ENCODE peak calls at places on chromosome 2, in five cellular contexts. One of them, this sample, is unnamed.

GRCh38 chr2:237700583-237701032 is 73.2 kb downstream of the LRRFIP1 start:
- DNase-seq in germinal center: no peak
- DNase-seq in COLO829: no peak
- DNase-seq in SW480: no peak
- DNase-seq in fibroblast of the aortic adventitia: peak
- DNase-seq in this sample: peak

GRCh38 chr2:20575414-20575813 is 75.5 kb downstream of the HS1BP3 start:
- DNase-seq in germinal center: no peak
- DNase-seq in COLO829: no peak
- DNase-seq in SW480: no peak
- DNase-seq in fibroblast of the aortic adventitia: no peak
- DNase-seq in this sample: no peak

GRCh38 chr2:223414646-223415045 is 187.5 kb downstream of the SCG2 start:
- DNase-seq in germinal center: no peak
- DNase-seq in SW480: no peak
- DNase-seq in fibroblast of the aortic adventitia: peak
- DNase-seq in COLO829: no peak
- DNase-seq in this sample: no peak

GRCh38 chr2:171531291-171531690 is 9.0 kb downstream of the CYBRD1 start:
- DNase-seq in SW480: no peak
- DNase-seq in fibroblast of the aortic adventitia: peak
- DNase-seq in COLO829: no peak
- DNase-seq in germinal center: no peak
- DNase-seq in this sample: no peak

GRCh38 chr2:53088062-53088461 is 679.5 kb upstream of the CHAC2 start:
- DNase-seq in fibroblast of the aortic adventitia: no peak
- DNase-seq in COLO829: no peak
- DNase-seq in SW480: no peak
- DNase-seq in germinal center: no peak
- DNase-seq in this sample: no peak

GRCh38 chr2:118498943-118499342 is 348.5 kb downstream of the EN1 start:
- DNase-seq in fibroblast of the aortic adventitia: no peak
- DNase-seq in germinal center: no peak
- DNase-seq in SW480: no peak
- DNase-seq in COLO829: no peak
- DNase-seq in this sample: no peak

GRCh38 chr2:102050854-102051391 is 59.2 kb downstream of the IL1R2 start:
- DNase-seq in COLO829: peak
- DNase-seq in SW480: no peak
- DNase-seq in fibroblast of the aortic adventitia: peak
- DNase-seq in germinal center: no peak
- DNase-seq in this sample: no peak

GRCh38 chr2:6917071-6917760 is at the start of gene RNF144A:
- DNase-seq in COLO829: peak
- DNase-seq in germinal center: peak
- DNase-seq in fibroblast of the aortic adventitia: peak
- DNase-seq in SW480: peak
- DNase-seq in this sample: peak

GRCh38 chr2:143514413-143514812 is 385.2 kb downstream of the ARHGAP15 start:
- DNase-seq in COLO829: no peak
- DNase-seq in germinal center: no peak
- DNase-seq in SW480: no peak
- DNase-seq in fibroblast of the aortic adventitia: no peak
- DNase-seq in this sample: no peak

GRCh38 chr2:119838179-119838578 is 78.5 kb downstream of the PTPN4 start:
- DNase-seq in fibroblast of the aortic adventitia: no peak
- DNase-seq in COLO829: no peak
- DNase-seq in SW480: no peak
- DNase-seq in germinal center: no peak
- DNase-seq in this sample: no peak

GRCh38 chr2:44951124-44951523 is 9.6 kb downstream of the SIX3 start:
- DNase-seq in fibroblast of the aortic adventitia: no peak
- DNase-seq in COLO829: no peak
- DNase-seq in SW480: no peak
- DNase-seq in germinal center: no peak
- DNase-seq in this sample: no peak

GRCh38 chr2:39715095-39715494 is 49.4 kb downstream of the TMEM178A start:
- DNase-seq in SW480: no peak
- DNase-seq in germinal center: no peak
- DNase-seq in COLO829: no peak
- DNase-seq in fibroblast of the aortic adventitia: no peak
- DNase-seq in this sample: no peak

GRCh38 chr2:239966848-239967136 is 58.4 kb downstream of the NDUFA10 start:
- DNase-seq in COLO829: no peak
- DNase-seq in fibroblast of the aortic adventitia: peak
- DNase-seq in germinal center: no peak
- DNase-seq in SW480: no peak
- DNase-seq in this sample: no peak

GRCh38 chr2:23605236-23605635 is 220.3 kb downstream of the KLHL29 start:
- DNase-seq in COLO829: no peak
- DNase-seq in germinal center: no peak
- DNase-seq in fibroblast of the aortic adventitia: no peak
- DNase-seq in SW480: no peak
- DNase-seq in this sample: no peak

GRCh38 chr2:181052523-181052891 is 72.1 kb downstream of the UBE2E3 start:
- DNase-seq in germinal center: no peak
- DNase-seq in COLO829: no peak
- DNase-seq in fibroblast of the aortic adventitia: no peak
- DNase-seq in SW480: no peak
- DNase-seq in this sample: no peak

GRCh38 chr2:174951746-174952145 is 53.4 kb downstream of the CHN1 start:
- DNase-seq in germinal center: no peak
- DNase-seq in COLO829: no peak
- DNase-seq in SW480: peak
- DNase-seq in fibroblast of the aortic adventitia: peak
- DNase-seq in this sample: no peak

GRCh38 chr2:163266772-163267171 is 428.2 kb upstream of the KCNH7 start:
- DNase-seq in fibroblast of the aortic adventitia: peak
- DNase-seq in SW480: no peak
- DNase-seq in COLO829: peak
- DNase-seq in germinal center: no peak
- DNase-seq in this sample: no peak

GRCh38 chr2:12284487-12284886 is 432.2 kb upstream of the TRIB2 start:
- DNase-seq in SW480: no peak
- DNase-seq in fibroblast of the aortic adventitia: peak
- DNase-seq in COLO829: no peak
- DNase-seq in germinal center: no peak
- DNase-seq in this sample: no peak

GRCh38 chr2:162153608-162154224 is 1.7 kb upstream of the GCG start:
- DNase-seq in germinal center: peak
- DNase-seq in SW480: peak
- DNase-seq in COLO829: peak
- DNase-seq in fibroblast of the aortic adventitia: peak
- DNase-seq in this sample: peak

This sample was measured in stimulated activated naive B cell treated with anti-CD40 and anti-IgM and Interleukin-4, amounts not matched to agents 10 μg/mL and 1 μg/mL and 100 μg/mL, for 72 hours.